ENCODE peak calls at places on chromosome 17, in eight cellular contexts. P, M, Y, H, F, E, O and A are unnamed samples.

GRCh38 chr17:76240461-76241204 is at the start of gene RNF157:
- DNase-seq in P (peak; percentile 59), M (no peak), Y (peak; percentile 60), H (peak; percentile 49), F (no peak), E (peak; percentile 48), O (peak; percentile 65), A (no peak)

GRCh38 chr17:76390003-76390421 is 5.6 kb downstream of the SPHK1 start:
- DNase-seq in P (no peak), M (no peak), Y (no peak), H (no peak), F (no peak), E (peak; percentile 28), O (no peak), A (no peak)

GRCh38 chr17:44077595-44077909 is 7.0 kb downstream of the G6PC3 start:
- DNase-seq in P (no peak), M (no peak), Y (no peak), H (no peak), F (no peak), E (no peak), O (no peak), A (peak; percentile 75)

GRCh38 chr17:10739341-10739905 is 9.6 kb upstream of the TMEM220 start:
- DNase-seq in P (no peak), M (no peak), Y (no peak), H (no peak), F (no peak), E (no peak), O (no peak), A (no peak)

GRCh38 chr17:66552381-66552780 is 250.0 kb downstream of the PRKCA start:
- DNase-seq in P (no peak), M (no peak), Y (no peak), H (no peak), F (no peak), E (no peak), O (no peak), A (no peak)

GRCh38 chr17:7916799-7917198 is 710 bp upstream of the RNF227 start:
- DNase-seq in P (no peak), M (no peak), Y (no peak), H (no peak), F (no peak), E (peak; percentile 80), O (no peak), A (no peak)

GRCh38 chr17:48587276-48588073 is 2.6 kb downstream of the HOXB3 start:
- DNase-seq in P (no peak), M (no peak), Y (no peak), H (no peak), F (no peak), E (peak; percentile 82), O (no peak), A (no peak)

GRCh38 chr17:8740486-8740885 is 4.2 kb downstream of the CCDC42 start:
- DNase-seq in P (peak; percentile 66), M (no peak), Y (peak; percentile 21), H (peak; percentile 52), F (no peak), E (no peak), O (no peak), A (no peak)

GRCh38 chr17:17975441-17975840 is 2.8 kb downstream of the DRC3 start:
- DNase-seq in P (no peak), M (no peak), Y (no peak), H (no peak), F (no peak), E (no peak), O (no peak), A (peak; percentile 70)

GRCh38 chr17:850828-851759 is 68.9 kb downstream of the MRM3 start:
- DNase-seq in P (no peak), M (no peak), Y (no peak), H (no peak), F (no peak), E (peak; percentile 40), O (no peak), A (no peak)

GRCh38 chr17:72372185-72372584 is 251.4 kb downstream of the SOX9 start:
- DNase-seq in P (no peak), M (no peak), Y (no peak), H (no peak), F (no peak), E (peak; percentile 52), O (no peak), A (no peak)

DNA sequence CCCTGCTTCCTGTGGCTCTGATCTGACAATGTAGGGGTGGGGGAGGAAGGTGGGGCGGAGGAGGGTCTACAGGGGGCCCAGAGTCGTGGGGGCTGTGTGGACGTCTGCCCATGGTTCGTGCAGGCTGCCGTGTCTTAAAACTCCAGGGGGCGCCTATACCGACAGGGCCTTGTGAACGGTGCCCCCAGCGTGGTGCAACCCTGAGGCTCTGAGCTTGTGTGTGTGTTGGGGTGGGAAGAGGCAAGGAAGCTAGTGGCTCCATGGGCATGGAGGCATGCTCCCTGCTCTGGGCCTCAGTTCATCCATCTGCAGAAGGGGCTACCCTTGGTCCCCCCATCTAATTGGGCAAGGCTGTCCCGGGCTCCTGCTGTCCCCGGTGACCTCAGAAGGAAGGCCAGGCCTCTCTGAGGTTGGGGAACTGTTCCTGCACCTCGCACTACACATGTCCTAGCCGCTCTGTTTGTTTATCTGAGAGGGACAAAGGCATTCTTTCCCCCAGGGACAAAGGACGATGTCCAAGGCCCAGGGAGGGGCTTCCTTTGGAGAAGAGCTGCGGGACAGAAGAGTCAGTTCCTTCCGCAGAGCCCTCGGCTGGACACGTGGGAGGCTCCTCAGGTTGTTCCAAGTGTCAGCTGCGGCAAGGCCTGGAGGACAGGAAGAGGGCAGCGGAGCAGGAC is 13.5 kb downstream of the CA4 start:
- DNase-seq in P (no peak), M (no peak), Y (no peak), H (no peak), F (no peak), E (no peak), O (peak; percentile 53), A (no peak)
- TF ChIP-seq CTCF in P (no peak), M (peak; percentile 19), Y (no peak), H (no peak), F (no peak), E (no peak), O (no peak), A (no peak)

GRCh38 chr17:34542700-34543336 is 36.6 kb upstream of the TMEM132E start:
- DNase-seq in P (peak; percentile 56), M (no peak), Y (no peak), H (peak; percentile 47), F (peak; percentile 21), E (no peak), O (peak; percentile 65), A (no peak)

DNA sequence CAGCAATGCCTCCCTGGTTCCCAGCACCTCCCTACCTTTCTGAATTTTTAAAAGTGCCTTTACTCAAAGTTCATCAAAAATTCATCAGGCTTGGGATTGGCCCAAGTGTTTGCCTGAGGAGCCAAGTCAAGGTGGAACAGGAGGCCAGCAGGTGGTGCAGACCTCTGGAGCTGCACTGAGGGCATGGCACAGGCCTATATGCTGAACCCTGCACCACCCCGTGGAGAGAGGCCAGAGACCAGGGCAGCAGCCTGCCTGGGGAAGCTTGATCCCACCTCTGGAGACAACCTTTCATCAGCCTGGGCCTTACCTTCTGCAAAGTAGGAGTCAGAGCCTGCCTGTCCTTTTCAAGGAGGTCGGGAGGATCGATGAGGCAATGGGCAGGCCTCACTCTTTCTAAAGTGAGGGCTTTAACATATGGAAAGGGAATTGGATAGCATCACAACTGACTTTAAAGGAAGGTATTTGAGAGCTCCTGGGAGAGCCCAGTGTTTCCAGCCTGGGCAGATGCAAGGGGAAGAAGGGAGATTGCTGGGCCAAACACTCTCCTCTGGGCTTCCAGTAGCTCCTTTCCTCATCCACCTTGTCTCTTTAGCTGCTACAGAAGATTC is 31.8 kb upstream of the TMEM132E start:
- DNase-seq in P (no peak), M (no peak), Y (no peak), H (no peak), F (no peak), E (no peak), O (no peak), A (no peak)
- TF ChIP-seq CTCF in P (no peak), M (no peak), Y (no peak), H (no peak), F (no peak), E (no peak), O (no peak), A (no peak)

GRCh38 chr17:30956764-30957374 is 14.0 kb upstream of the RNF135 start:
- DNase-seq in P (no peak), M (no peak), Y (no peak), H (no peak), F (no peak), E (no peak), O (no peak), A (no peak)
- TF ChIP-seq CTCF in P (no peak), M (no peak), Y (no peak), H (no peak), F (no peak), E (no peak), O (no peak), A (no peak)

GRCh38 chr17:35242158-35242804 is 591 bp upstream of the SLFN5 start:
- DNase-seq in P (peak; percentile 84), M (peak; percentile 43), Y (peak; percentile 96), H (peak; percentile 84), F (peak; percentile 55), E (peak; percentile 32), O (peak; percentile 37), A (peak; percentile 74)
- TF ChIP-seq CTCF in P (peak; percentile 70), M (peak; percentile 76), Y (peak; percentile 66), H (peak; percentile 62), F (no peak), E (no peak), O (no peak), A (peak; percentile 29)

GRCh38 chr17:19833914-19834313 is 33.8 kb downstream of the ULK2 start:
- DNase-seq in P (no peak), M (no peak), Y (no peak), H (no peak), F (no peak), E (peak; percentile 3), O (no peak), A (no peak)

DNA sequence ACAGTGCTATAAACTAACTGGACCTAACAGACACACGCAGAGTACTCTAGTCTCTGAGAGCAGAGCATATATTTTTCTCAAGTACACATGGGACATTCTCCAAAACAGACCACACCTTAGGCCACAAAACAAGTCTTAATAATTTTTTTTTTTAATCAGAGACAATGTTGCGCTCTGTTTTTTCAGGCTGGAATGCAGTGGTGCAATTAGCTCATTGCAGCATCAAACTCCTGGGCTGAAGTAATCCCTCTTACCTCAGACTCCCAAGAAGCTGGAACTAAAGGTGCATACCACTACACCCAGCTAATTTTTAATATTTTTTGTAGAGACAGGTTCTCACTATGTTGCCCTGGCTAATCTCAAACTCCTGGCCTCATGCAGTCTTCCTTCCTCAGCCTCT is 37.7 kb downstream of the ULK2 start:
- DNase-seq in P (no peak), M (no peak), Y (no peak), H (no peak), F (no peak), E (no peak), O (no peak), A (no peak)
- TF ChIP-seq CTCF in P (no peak), M (no peak), Y (no peak), H (no peak), F (no peak), E (no peak), O (no peak), A (no peak)